ENCODE peak calls at places on chromosome 11, in five cellular contexts. One of them, this sample, is unnamed.

GRCh38 chr11:571802-572185 is 4.5 kb upstream of the PHRF1 start:
- DNase-seq in GM20000: no peak
- DNase-seq in spleen: no peak
- DNase-seq in nephron progenitor cell: no peak
- DNase-seq in endothelial cell: no peak
- DNase-seq in this sample: no peak

GRCh38 chr11:17722000-17722643 is 2.8 kb downstream of the MYOD1 start:
- DNase-seq in GM20000: no peak
- DNase-seq in spleen: no peak
- DNase-seq in nephron progenitor cell: peak
- DNase-seq in endothelial cell: peak
- DNase-seq in this sample: peak

GRCh38 chr11:57616595-57616994 is 19.1 kb downstream of the SERPING1 start:
- DNase-seq in GM20000: no peak
- DNase-seq in spleen: no peak
- DNase-seq in nephron progenitor cell: no peak
- DNase-seq in endothelial cell: no peak
- DNase-seq in this sample: no peak

GRCh38 chr11:19978668-19979518 is 181.4 kb downstream of the DBX1 start:
- DNase-seq in GM20000: peak
- DNase-seq in spleen: no peak
- DNase-seq in nephron progenitor cell: no peak
- DNase-seq in endothelial cell: no peak
- DNase-seq in this sample: peak

GRCh38 chr11:103035656-103036434 is 56.1 kb downstream of the DCUN1D5 start:
- DNase-seq in GM20000: peak
- DNase-seq in spleen: no peak
- DNase-seq in nephron progenitor cell: peak
- DNase-seq in endothelial cell: peak
- DNase-seq in this sample: peak

GRCh38 chr11:68523743-68524142 is 63.2 kb downstream of the PPP6R3 start:
- DNase-seq in GM20000: no peak
- DNase-seq in spleen: no peak
- DNase-seq in nephron progenitor cell: no peak
- DNase-seq in endothelial cell: no peak
- DNase-seq in this sample: no peak

GRCh38 chr11:115911656-115912055 is 407.4 kb upstream of the CADM1 start:
- DNase-seq in GM20000: no peak
- DNase-seq in spleen: no peak
- DNase-seq in nephron progenitor cell: no peak
- DNase-seq in endothelial cell: no peak
- DNase-seq in this sample: no peak

GRCh38 chr11:9020881-9021280 is 17.1 kb upstream of the NRIP3 start:
- DNase-seq in GM20000: no peak
- DNase-seq in spleen: no peak
- DNase-seq in nephron progenitor cell: no peak
- DNase-seq in endothelial cell: no peak
- DNase-seq in this sample: no peak

GRCh38 chr11:22459053-22459452 is 120.9 kb downstream of the SLC17A6 start:
- DNase-seq in GM20000: no peak
- DNase-seq in spleen: no peak
- DNase-seq in nephron progenitor cell: no peak
- DNase-seq in endothelial cell: no peak
- DNase-seq in this sample: peak

GRCh38 chr11:132284048-132284447 is 913.6 kb downstream of the NTM start:
- DNase-seq in GM20000: no peak
- DNase-seq in spleen: no peak
- DNase-seq in nephron progenitor cell: no peak
- DNase-seq in endothelial cell: no peak
- DNase-seq in this sample: no peak

GRCh38 chr11:99841885-99842284 is 821.1 kb downstream of the CNTN5 start:
- DNase-seq in GM20000: no peak
- DNase-seq in spleen: no peak
- DNase-seq in nephron progenitor cell: no peak
- DNase-seq in endothelial cell: no peak
- DNase-seq in this sample: no peak

GRCh38 chr11:69321877-69322350 is 28.0 kb downstream of the MYEOV start:
- DNase-seq in GM20000: no peak
- DNase-seq in spleen: no peak
- DNase-seq in nephron progenitor cell: no peak
- DNase-seq in endothelial cell: no peak
- DNase-seq in this sample: peak

GRCh38 chr11:65776710-65777141 is 4.0 kb downstream of the AP5B1 start:
- DNase-seq in GM20000: no peak
- DNase-seq in spleen: peak
- DNase-seq in nephron progenitor cell: no peak
- DNase-seq in endothelial cell: no peak
- DNase-seq in this sample: no peak

GRCh38 chr11:72789493-72790131 is 4.2 kb downstream of the STARD10 start:
- DNase-seq in GM20000: no peak
- DNase-seq in spleen: no peak
- DNase-seq in nephron progenitor cell: no peak
- DNase-seq in endothelial cell: no peak
- DNase-seq in this sample: peak

GRCh38 chr11:77084581-77085191 is 17.9 kb downstream of the CAPN5 start:
- DNase-seq in GM20000: no peak
- DNase-seq in spleen: peak
- DNase-seq in nephron progenitor cell: no peak
- DNase-seq in endothelial cell: no peak
- DNase-seq in this sample: no peak

GRCh38 chr11:130592056-130592455 is 143.6 kb downstream of the ADAMTS15 start:
- DNase-seq in GM20000: no peak
- DNase-seq in spleen: no peak
- DNase-seq in nephron progenitor cell: no peak
- DNase-seq in endothelial cell: no peak
- DNase-seq in this sample: peak

GRCh38 chr11:11998091-11998781 is 10.2 kb downstream of the DKK3 start:
- DNase-seq in GM20000: no peak
- DNase-seq in spleen: no peak
- DNase-seq in nephron progenitor cell: no peak
- DNase-seq in endothelial cell: no peak
- DNase-seq in this sample: peak

GRCh38 chr11:28756977-28757376 is 648.8 kb downstream of the METTL15 start:
- DNase-seq in GM20000: no peak
- DNase-seq in spleen: no peak
- DNase-seq in nephron progenitor cell: no peak
- DNase-seq in endothelial cell: no peak
- DNase-seq in this sample: peak

GRCh38 chr11:106786251-106786650 is 232.0 kb downstream of the GUCY1A2 start:
- DNase-seq in GM20000: no peak
- DNase-seq in spleen: no peak
- DNase-seq in nephron progenitor cell: no peak
- DNase-seq in endothelial cell: no peak
- DNase-seq in this sample: no peak

GRCh38 chr11:101974255-101974654 is 57.9 kb upstream of the ANGPTL5 start:
- DNase-seq in GM20000: no peak
- DNase-seq in spleen: no peak
- DNase-seq in nephron progenitor cell: no peak
- DNase-seq in endothelial cell: no peak
- DNase-seq in this sample: no peak

GRCh38 chr11:3044004-3044403 is 13.2 kb downstream of the CARS1 start:
- DNase-seq in GM20000: no peak
- DNase-seq in spleen: peak
- DNase-seq in nephron progenitor cell: no peak
- DNase-seq in endothelial cell: no peak
- DNase-seq in this sample: no peak

GRCh38 chr11:118652681-118653181 is 26.7 kb downstream of the TREH start:
- DNase-seq in GM20000: no peak
- DNase-seq in spleen: peak
- DNase-seq in nephron progenitor cell: no peak
- DNase-seq in endothelial cell: no peak
- DNase-seq in this sample: no peak

GRCh38 chr11:103338621-103339484 is 229.6 kb downstream of the DYNC2H1 start:
- DNase-seq in GM20000: no peak
- DNase-seq in spleen: no peak
- DNase-seq in nephron progenitor cell: peak
- DNase-seq in endothelial cell: peak
- DNase-seq in this sample: peak

GRCh38 chr11:129278586-129279319 is 86.6 kb upstream of the ARHGAP32 start:
- DNase-seq in GM20000: peak
- DNase-seq in spleen: peak
- DNase-seq in nephron progenitor cell: peak
- DNase-seq in endothelial cell: peak
- DNase-seq in this sample: peak

GRCh38 chr11:40280161-40281054 is 1179.0 kb downstream of the LRRC4C start:
- DNase-seq in GM20000: no peak
- DNase-seq in spleen: no peak
- DNase-seq in nephron progenitor cell: no peak
- DNase-seq in endothelial cell: no peak
- DNase-seq in this sample: no peak

GRCh38 chr11:12110201-12110713 is at the start of gene MICAL2:
- DNase-seq in GM20000: peak
- DNase-seq in spleen: peak
- DNase-seq in nephron progenitor cell: peak
- DNase-seq in endothelial cell: peak
- DNase-seq in this sample: peak

GRCh38 chr11:57310630-57311086 is 14.1 kb downstream of the TNKS1BP1 start:
- DNase-seq in GM20000: no peak
- DNase-seq in spleen: no peak
- DNase-seq in nephron progenitor cell: no peak
- DNase-seq in endothelial cell: no peak
- DNase-seq in this sample: peak

GRCh38 chr11:1856306-1857005 is 3.6 kb downstream of the LSP1 start:
- DNase-seq in GM20000: no peak
- DNase-seq in spleen: peak
- DNase-seq in nephron progenitor cell: no peak
- DNase-seq in endothelial cell: no peak
- DNase-seq in this sample: no peak
- TF ChIP-seq CTCF in GM20000: no peak
- TF ChIP-seq CTCF in spleen: no peak
- TF ChIP-seq CTCF in nephron progenitor cell: no peak
- TF ChIP-seq CTCF in endothelial cell: no peak
- TF ChIP-seq CTCF in this sample: no peak

GRCh38 chr11:108508653-108509593 is 10.7 kb upstream of the POGLUT3 start:
- DNase-seq in GM20000: no peak
- DNase-seq in spleen: no peak
- DNase-seq in nephron progenitor cell: no peak
- DNase-seq in endothelial cell: no peak
- DNase-seq in this sample: no peak
- TF ChIP-seq CTCF in GM20000: no peak
- TF ChIP-seq CTCF in spleen: no peak
- TF ChIP-seq CTCF in nephron progenitor cell: no peak
- TF ChIP-seq CTCF in endothelial cell: no peak
- TF ChIP-seq CTCF in this sample: no peak

DNA sequence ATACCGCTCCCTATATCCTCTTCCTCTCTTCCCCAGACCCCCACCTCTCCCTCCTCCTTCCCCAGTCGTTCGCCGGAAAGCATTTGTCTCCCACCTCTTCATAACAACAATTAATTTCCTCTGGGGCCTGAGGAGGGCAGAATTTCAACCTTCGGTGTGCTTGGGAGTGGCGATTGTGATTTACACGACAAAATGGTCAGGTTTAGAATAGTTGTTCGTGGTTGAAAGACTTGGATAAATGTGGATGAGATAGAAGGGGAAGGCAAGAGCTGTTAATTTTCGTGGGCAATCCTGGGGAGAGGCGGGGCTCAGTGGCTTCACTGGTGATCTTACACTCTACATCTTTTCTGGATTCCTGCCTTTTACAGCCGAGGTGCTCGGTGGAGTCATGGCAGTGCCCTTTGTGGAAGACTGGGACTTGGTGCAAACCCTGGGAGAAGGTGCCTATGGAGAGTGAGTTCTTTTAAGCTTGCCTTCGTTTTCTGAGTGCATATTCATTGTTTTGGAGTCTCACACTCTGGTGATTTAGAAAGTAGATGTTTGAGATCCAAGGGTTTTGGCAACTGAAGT is 1.5 kb downstream of the CHEK1 start:
- DNase-seq in GM20000: peak
- DNase-seq in spleen: no peak
- DNase-seq in nephron progenitor cell: no peak
- DNase-seq in endothelial cell: no peak
- DNase-seq in this sample: no peak
- TF ChIP-seq CTCF in GM20000: peak
- TF ChIP-seq CTCF in spleen: no peak
- TF ChIP-seq CTCF in nephron progenitor cell: no peak
- TF ChIP-seq CTCF in endothelial cell: no peak
- TF ChIP-seq CTCF in this sample: peak

DNA sequence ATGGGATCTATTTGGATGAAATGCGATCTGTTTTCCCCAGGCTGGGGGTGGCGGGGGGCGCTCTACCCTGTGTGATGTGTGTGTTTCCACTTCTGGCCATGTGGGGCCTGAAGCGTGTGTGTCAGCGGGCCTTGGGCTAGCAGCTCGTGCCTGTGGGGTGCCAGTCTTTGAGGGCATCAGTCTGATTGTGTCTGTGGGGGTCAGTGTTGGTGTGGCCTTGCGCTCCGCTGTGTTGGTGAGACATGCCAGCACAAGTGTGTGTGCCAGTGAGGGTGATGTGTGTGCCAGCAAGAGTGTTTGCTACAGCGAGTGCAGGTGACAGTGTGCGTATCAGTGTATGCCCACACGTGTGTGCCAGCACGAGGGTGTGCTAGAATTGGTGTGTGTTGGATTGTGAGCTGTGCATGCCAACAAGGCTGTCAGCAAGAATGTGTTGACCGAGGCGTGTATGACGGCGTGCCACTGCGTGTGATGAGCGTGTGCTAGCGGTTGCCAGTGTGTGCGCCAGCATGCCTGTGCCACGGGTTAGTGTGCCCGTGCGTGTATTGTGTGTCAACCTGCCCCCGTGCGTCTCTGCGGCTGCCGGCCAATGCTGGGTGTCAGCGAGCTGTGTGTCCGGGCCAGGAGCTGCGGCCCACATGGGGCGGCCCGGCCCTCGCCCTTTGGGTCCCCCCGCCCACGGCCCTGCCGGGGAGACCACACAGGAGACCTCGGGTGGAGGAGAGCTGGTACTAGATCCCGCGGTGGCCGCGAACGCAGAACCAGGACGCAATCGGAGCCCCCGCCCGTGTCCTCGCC is 519 bp downstream of the ARRB1 start:
- DNase-seq in GM20000: peak
- DNase-seq in spleen: peak
- DNase-seq in nephron progenitor cell: peak
- DNase-seq in endothelial cell: peak
- DNase-seq in this sample: no peak
- TF ChIP-seq CTCF in GM20000: no peak
- TF ChIP-seq CTCF in spleen: no peak
- TF ChIP-seq CTCF in nephron progenitor cell: no peak
- TF ChIP-seq CTCF in endothelial cell: no peak
- TF ChIP-seq CTCF in this sample: no peak

GRCh38 chr11:26286472-26287066 is 45.4 kb upstream of the ANO3 start:
- DNase-seq in GM20000: no peak
- DNase-seq in spleen: no peak
- DNase-seq in nephron progenitor cell: peak
- DNase-seq in endothelial cell: peak
- DNase-seq in this sample: peak
- TF ChIP-seq CTCF in GM20000: peak
- TF ChIP-seq CTCF in spleen: no peak
- TF ChIP-seq CTCF in nephron progenitor cell: peak
- TF ChIP-seq CTCF in endothelial cell: no peak
- TF ChIP-seq CTCF in this sample: peak

This sample was measured in MCF 10A.